ENCODE peak calls at places on chromosomes 3 and 15, in ten cellular contexts. M is activated CD8-positive, alpha-beta memory T cell treated with anti-CD3 and anti-CD28 coated beads for 48 hours; G is stimulated activated CD4-positive, alpha-beta T cell treated with anti-CD3 and anti-CD28 coated beads, Interleukin-15, amount 100 ng/mL, for 1 hour; A is stimulated activated effector memory CD8-positive, alpha-beta T cell treated with anti-CD3 and anti-CD28 coated beads, Interleukin-12 subunit alpha, Interleukin-12 subunit beta, amount 100 ng/mL, for 72 hours; E is mesothelial cell of epicardium; Y is kidney tubule cell; C is Peyer's patch; T is T-helper 2 cell; R is NCI-H1092 treated with DMSO at 0.1 percent for 48 hours; S is omental fat pad. F is an unnamed sample.

GRCh38 chr15:68317281-68318007 is 39.9 kb downstream of the FEM1B start:
- DNase-seq in M (no peak), G (no peak), A (no peak), E (no peak), Y (no peak), C (peak; percentile 22), T (no peak), R (no peak), S (no peak), F (no peak)

GRCh38 chr15:100114100-100114499 is 227.7 kb downstream of the ADAMTS17 start:
- DNase-seq in M (no peak), G (no peak), A (no peak), E (no peak), Y (peak; percentile 18), C (peak; percentile 9), T (no peak), R (no peak), S (no peak), F (no peak)

GRCh38 chr3:117786339-117786738 is 1076.8 kb downstream of the TUSC7 start:
- DNase-seq in M (no peak), G (no peak), A (no peak), E (no peak), Y (no peak), C (no peak), T (no peak), R (no peak), S (no peak), F (no peak)

GRCh38 chr3:139522421-139522820 is 17.1 kb downstream of the RBP1 start:
- DNase-seq in M (no peak), G (no peak), A (no peak), E (no peak), Y (no peak), C (no peak), T (no peak), R (no peak), S (no peak), F (no peak)

GRCh38 chr3:55445551-55445950 is 41.6 kb downstream of the WNT5A start:
- DNase-seq in M (no peak), G (no peak), A (no peak), E (no peak), Y (peak; percentile 87), C (peak; percentile 69), T (no peak), R (no peak), S (no peak), F (no peak)

GRCh38 chr15:43702701-43703433 is 9.2 kb downstream of the CKMT1A start:
- DNase-seq in M (no peak), G (no peak), A (no peak), E (no peak), Y (no peak), C (no peak), T (no peak), R (no peak), S (no peak), F (no peak)

GRCh38 chr3:11581237-11582122 is 62.2 kb downstream of the VGLL4 start:
- DNase-seq in M (no peak), G (no peak), A (no peak), E (no peak), Y (peak; percentile 28), C (no peak), T (no peak), R (no peak), S (no peak), F (no peak)

GRCh38 chr3:161854232-161854771 is 357.7 kb downstream of the OTOL1 start:
- DNase-seq in M (peak; percentile 1), G (no peak), A (no peak), E (no peak), Y (peak; percentile 72), C (no peak), T (no peak), R (no peak), S (no peak), F (no peak)

GRCh38 chr3:132285620-132285945 is 31.6 kb upstream of the ACP3 start:
- DNase-seq in M (no peak), G (no peak), A (no peak), E (no peak), Y (no peak), C (no peak), T (no peak), R (no peak), S (no peak), F (no peak)

GRCh38 chr15:93035953-93036810 is 52.8 kb downstream of the RGMA start:
- DNase-seq in M (peak; percentile 18), G (no peak), A (no peak), E (no peak), Y (peak; percentile 42), C (peak; percentile 58), T (no peak), R (peak; percentile 21), S (no peak), F (no peak)

GRCh38 chr3:17562845-17563244 is 179.6 kb downstream of the TBC1D5 start:
- DNase-seq in M (no peak), G (no peak), A (no peak), E (no peak), Y (no peak), C (no peak), T (no peak), R (no peak), S (no peak), F (no peak)

GRCh38 chr3:104594491-104594890 is 772.2 kb upstream of the ALCAM start:
- DNase-seq in M (no peak), G (no peak), A (no peak), E (no peak), Y (no peak), C (no peak), T (no peak), R (no peak), S (no peak), F (no peak)

GRCh38 chr15:80424381-80424780 is 20.2 kb downstream of the ARNT2 start:
- DNase-seq in M (no peak), G (no peak), A (no peak), E (no peak), Y (peak; percentile 69), C (no peak), T (no peak), R (no peak), S (no peak), F (no peak)

F was measured in NK-92 treated with Interleukin-12 subunit alpha and Interleukin-12 subunit beta, amount 100 ng/mL, for 24 hours.